ENCODE peak calls at places on chromosomes 1 and 21, in four cellular contexts. J is NCI-H446, X is NCI-H2171 treated with DMSO at 0.1 percent for 48 hours, G is heart right ventricle. D is an unnamed sample.

GRCh38 chr1:52571783-52572182 is 18.9 kb upstream of the TUT4 start:
- DNase-seq in J (no peak), X (peak; percentile 10), G (no peak), D (no peak)

GRCh38 chr1:231172411-231172810 is 10.6 kb downstream of the TRIM67 start:
- DNase-seq in X (peak; percentile 91), G (no peak), J (peak; percentile 29), D (no peak)

GRCh38 chr1:200036616-200037270 is 9.2 kb downstream of the NR5A2 start:
- DNase-seq in G (no peak), J (no peak), X (no peak), D (no peak)

GRCh38 chr21:20997633-20998455 is at the start of gene NCAM2:
- DNase-seq in G (peak; percentile 76), X (peak; percentile 39), J (peak; percentile 82), D (peak; percentile 41)

GRCh38 chr1:151013518-151013917 is 5.3 kb downstream of the PRUNE1 start:
- DNase-seq in G (no peak), X (peak; percentile 92), J (no peak), D (no peak)

GRCh38 chr1:160220301-160220700 is 15.1 kb downstream of the PEA15 start:
- DNase-seq in J (no peak), G (no peak), X (no peak), D (no peak)

GRCh38 chr1:226937940-226938725 is 2.0 kb upstream of the COQ8A start:
- DNase-seq in J (no peak), G (no peak), X (no peak), D (no peak)

GRCh38 chr1:66364578-66365391 is 169.2 kb upstream of the SGIP1 start:
- DNase-seq in J (no peak), G (no peak), X (no peak), D (no peak)

GRCh38 chr1:156154317-156154749 is 948 bp downstream of the SEMA4A start:
- DNase-seq in X (no peak), G (peak; percentile 22), J (no peak), D (no peak)

GRCh38 chr1:36309397-36309796 is 3.2 kb downstream of the SH3D21 start:
- DNase-seq in J (no peak), G (no peak), X (no peak), D (no peak)

GRCh38 chr1:110535985-110536384 is 17.0 kb upstream of the KCNA10 start:
- DNase-seq in X (peak; percentile 34), J (no peak), G (no peak), D (no peak)

GRCh38 chr1:222171005-222171404 is 376.9 kb downstream of the HHIPL2 start:
- DNase-seq in X (peak; percentile 57), J (peak; percentile 62), G (no peak), D (peak; percentile 35)

GRCh38 chr1:41608242-41608641 is 123.8 kb upstream of the EDN2 start:
- DNase-seq in J (peak; percentile 65), G (no peak), X (no peak), D (no peak)

GRCh38 chr1:119966020-119966419 is 69.7 kb upstream of the ADAM30 start:
- DNase-seq in X (no peak), G (no peak), J (no peak), D (no peak)

GRCh38 chr1:94866178-94866822 is 46.1 kb downstream of the SLC44A3 start:
- DNase-seq in G (no peak), J (peak; percentile 12), X (peak; percentile 19), D (no peak)

GRCh38 chr1:164953815-164954214 is 394.8 kb downstream of the PBX1 start:
- DNase-seq in G (no peak), X (no peak), J (no peak), D (no peak)

GRCh38 chr1:18997508-18997907 is 41.0 kb upstream of the IFFO2 start:
- DNase-seq in X (no peak), G (no peak), J (no peak), D (no peak)

GRCh38 chr1:82931051-82931450 is 1067.9 kb downstream of the TTLL7 start:
- DNase-seq in J (no peak), G (no peak), X (no peak), D (peak; percentile 29)

GRCh38 chr1:167927075-167927754 is 9.3 kb upstream of the DCAF6 start:
- DNase-seq in G (no peak), X (peak; percentile 30), J (no peak), D (no peak)

GRCh38 chr1:169538998-169539871 is 47.0 kb downstream of the F5 start:
- DNase-seq in J (peak; percentile 62), X (no peak), G (no peak), D (no peak)

GRCh38 chr21:35779690-35780570 is 280.4 kb downstream of the SETD4 start:
- DNase-seq in G (no peak), X (no peak), J (no peak), D (no peak)

GRCh38 chr1:94118471-94118870 is 2.5 kb downstream of the ABCA4 start:
- DNase-seq in G (no peak), X (no peak), J (no peak), D (no peak)

GRCh38 chr1:184014271-184014670 is 23.3 kb downstream of the COLGALT2 start:
- DNase-seq in G (no peak), X (no peak), J (no peak), D (no peak)

GRCh38 chr1:153540394-153541361 is at the start of gene S100A5:
- DNase-seq in J (peak; percentile 89), G (no peak), X (peak; percentile 52), D (peak; percentile 47)

GRCh38 chr1:209222826-209223225 is 360.7 kb upstream of the CAMK1G start:
- DNase-seq in X (no peak), G (no peak), J (no peak), D (no peak)

D was measured in immature natural killer cell.